ENCODE peak calls at places on chromosomes 13 and 19, in ten cellular contexts. X is adrenal gland; Q is CD8-positive, alpha-beta memory T cell; J is GM23248; M is psoas muscle; S is right cardiac atrium; U is Peyer's patch; R is heart right ventricle; H is GM23338; C is fibroblast of lung. T is an unnamed sample. For H3K4me1, the result is how much of the 10 kb centered on the place peaks cover.

GRCh38 chr19:20079487-20079886 is 1.7 kb downstream of the ZNF90 start:
- DNase-seq in X (no peak), Q (no peak), J (peak), M (no peak), S (peak), U (no peak), R (no peak), H (no peak), C (no peak), T (no peak)

GRCh38 chr19:35142531-35143230 is 374 bp upstream of the FXYD7 start:
- DNase-seq in X (peak), Q (peak), J (no peak), M (peak), S (peak), U (peak), R (no peak), H (peak), C (no peak), T (peak)

GRCh38 chr13:28705734-28706133 is 13.0 kb downstream of the SLC46A3 start:
- DNase-seq in X (no peak), Q (no peak), J (peak), M (no peak), S (no peak), U (no peak), R (no peak), H (no peak), C (no peak), T (no peak)

GRCh38 chr19:2240881-2241760 is 4.5 kb downstream of the SF3A2 start:
- DNase-seq in X (no peak), Q (no peak), J (peak), M (no peak), S (peak), U (no peak), R (no peak), H (no peak), C (no peak), T (no peak)

GRCh38 chr13:102825921-102826706 is 19.7 kb upstream of the ERCC5 start:
- DNase-seq in X (no peak), Q (no peak), J (peak), M (no peak), S (no peak), U (no peak), R (no peak), H (peak), C (peak), T (no peak)

GRCh38 chr13:19864339-19865309 is 1.2 kb upstream of the ZMYM5 start:
- DNase-seq in X (peak), Q (peak), J (peak), M (peak), S (peak), U (peak), R (peak), H (peak), C (peak), T (peak)

GRCh38 chr19:30968210-30968609 is 381.0 kb downstream of the TSHZ3 start:
- DNase-seq in X (no peak), Q (no peak), J (peak), M (no peak), S (no peak), U (no peak), R (no peak), H (peak), C (no peak), T (no peak)

GRCh38 chr19:45455707-45456499 is 11.9 kb upstream of the FOSB start:
- DNase-seq in X (peak), Q (peak), J (peak), M (peak), S (peak), U (peak), R (peak), H (peak), C (peak), T (peak)

GRCh38 chr13:74047925-74048324 is 86.3 kb downstream of the KLF12 start:
- DNase-seq in X (no peak), Q (no peak), J (peak), M (no peak), S (no peak), U (no peak), R (no peak), H (no peak), C (peak), T (no peak)

GRCh38 chr13:109778102-109778542 is 8.3 kb downstream of the IRS2 start:
- DNase-seq in X (no peak), Q (no peak), J (peak), M (no peak), S (no peak), U (no peak), R (no peak), H (no peak), C (peak), T (no peak)

GRCh38 chr13:31761951-31762350 is 22.6 kb downstream of the RXFP2 start:
- DNase-seq in X (no peak), Q (no peak), J (peak), M (no peak), S (no peak), U (no peak), R (no peak), H (no peak), C (peak), T (no peak)

GRCh38 chr19:23817519-23817918 is 58.8 kb upstream of the ZNF681 start:
- DNase-seq in X (peak), Q (peak), J (peak), M (no peak), S (no peak), U (no peak), R (no peak), H (peak), C (peak), T (peak)

GRCh38 chr13:111338841-111339240 is 18.4 kb downstream of the TEX29 start:
- DNase-seq in X (no peak), Q (no peak), J (no peak), M (no peak), S (no peak), U (no peak), R (peak), H (no peak), C (no peak), T (no peak)

GRCh38 chr13:89846890-89847585 is 1500.4 kb upstream of the MIR17HG start:
- DNase-seq in X (no peak), Q (no peak), J (peak), M (no peak), S (no peak), U (no peak), R (no peak), H (no peak), C (no peak), T (no peak)

GRCh38 chr13:46559272-46559805 is 6.4 kb downstream of the LRCH1 start:
- DNase-seq in X (no peak), Q (no peak), J (peak), M (no peak), S (no peak), U (no peak), R (no peak), H (no peak), C (peak), T (no peak)

GRCh38 chr19:1853295-1854031 is 5.2 kb upstream of the REXO1 start:
- DNase-seq in X (peak), Q (peak), J (peak), M (peak), S (peak), U (peak), R (peak), H (peak), C (peak), T (peak)

GRCh38 chr13:38167164-38167822 is 182.4 kb upstream of the UFM1 start:
- DNase-seq in X (no peak), Q (no peak), J (no peak), M (no peak), S (no peak), U (no peak), R (no peak), H (no peak), C (no peak), T (no peak)

GRCh38 chr13:64810701-64811258 is 2419.4 kb downstream of the PCDH9 start:
- DNase-seq in X (no peak), Q (no peak), J (peak), M (no peak), S (no peak), U (no peak), R (no peak), H (no peak), C (peak), T (no peak)

GRCh38 chr13:40101708-40102359 is 446.4 kb downstream of the COG6 start:
- DNase-seq in X (no peak), Q (no peak), J (no peak), M (no peak), S (no peak), U (no peak), R (no peak), H (no peak), C (no peak), T (no peak)

GRCh38 chr13:48859168-48860105 is 116.3 kb upstream of the FNDC3A start:
- DNase-seq in X (peak), Q (no peak), J (no peak), M (no peak), S (no peak), U (no peak), R (no peak), H (peak), C (no peak), T (no peak)

GRCh38 chr19:19410553-19411550 is 5.4 kb downstream of the GATAD2A start:
- DNase-seq in X (no peak), Q (no peak), J (peak), M (no peak), S (no peak), U (no peak), R (no peak), H (no peak), C (no peak), T (no peak)

GRCh38 chr13:92591117-92591516 is 635.5 kb upstream of the GPC6 start:
- DNase-seq in X (no peak), Q (no peak), J (no peak), M (no peak), S (no peak), U (no peak), R (no peak), H (no peak), C (no peak), T (no peak)

GRCh38 chr19:39941615-39942507 is 7.4 kb upstream of the FCGBP start:
- DNase-seq in X (no peak), Q (peak), J (no peak), M (no peak), S (no peak), U (no peak), R (peak), H (no peak), C (peak), T (peak)

GRCh38 chr13:52599037-52599852 is 43.0 kb upstream of the HNRNPA1L2 start:
- DNase-seq in X (no peak), Q (no peak), J (peak), M (no peak), S (peak), U (no peak), R (peak), H (no peak), C (peak), T (no peak)

GRCh38 chr13:112986470-112986869 is 17.5 kb downstream of the MCF2L start:
- DNase-seq in X (no peak), Q (no peak), J (no peak), M (no peak), S (peak), U (no peak), R (no peak), H (no peak), C (no peak), T (no peak)

GRCh38 chr19:35451278-35452096 is 3.4 kb downstream of the FFAR2 start:
- DNase-seq in X (no peak), Q (no peak), J (no peak), M (no peak), S (no peak), U (no peak), R (no peak), H (no peak), C (no peak), T (peak)

GRCh38 chr13:38819053-38819452 is 132.2 kb downstream of the FREM2 start:
- DNase-seq in X (no peak), Q (no peak), J (no peak), M (no peak), S (no peak), U (no peak), R (no peak), H (no peak), C (peak), T (no peak)

GRCh38 chr19:1465191-1466016 is 13.6 kb downstream of the C19orf25 start:
- DNase-seq in X (no peak), Q (no peak), J (no peak), M (peak), S (peak), U (peak), R (no peak), H (peak), C (no peak), T (no peak)

GRCh38 chr13:73421310-73421912 is 362.6 kb downstream of the KLF5 start:
- DNase-seq in X (no peak), Q (no peak), J (peak), M (no peak), S (no peak), U (no peak), R (no peak), H (no peak), C (peak), T (no peak)

GRCh38 chr13:21733475-21734311 is 62.8 kb downstream of the FGF9 start:
- DNase-seq in X (no peak), Q (no peak), J (no peak), M (no peak), S (no peak), U (no peak), R (no peak), H (peak), C (peak), T (no peak)

GRCh38 chr19:49113762-49114629 is at the start of gene LIN7B:
- DNase-seq in X (peak), Q (peak), J (peak), M (peak), S (peak), U (peak), R (peak), H (peak), C (peak), T (peak)

GRCh38 chr19:10929402-10929794 is 787 bp downstream of the TIMM29 start:
- DNase-seq in X (no peak), Q (no peak), J (peak), M (no peak), S (no peak), U (peak), R (no peak), H (peak), C (no peak), T (no peak)

DNA sequence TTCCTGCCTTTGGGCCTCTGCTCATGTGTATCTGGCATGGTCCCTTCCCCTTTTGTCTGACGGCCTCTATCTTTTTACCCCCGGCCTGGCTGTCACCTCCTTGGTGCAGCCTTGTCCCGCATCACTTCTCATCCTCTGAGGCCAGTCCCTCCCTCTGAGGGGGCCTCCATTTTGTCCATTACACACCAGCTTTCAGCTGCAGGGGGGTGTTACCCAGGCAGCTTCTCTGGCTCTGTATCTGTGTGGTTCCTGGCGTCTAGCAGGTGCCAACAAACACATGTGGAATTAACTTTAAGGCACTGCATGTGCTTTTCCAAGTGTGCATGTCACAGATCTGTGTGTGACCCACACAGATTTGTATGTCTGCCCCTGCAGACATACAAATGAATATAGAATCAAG is 52.4 kb downstream of the LYL1 start:
- DNase-seq in X (no peak), Q (no peak), J (peak), M (no peak), S (no peak), U (no peak), R (no peak), H (no peak), C (no peak), T (no peak)
- H3K4me1 ChIP-seq in X (under half), Q (under half), J (half or more), M (half or more), S (under half), U (half or more), R (half or more), H (under half), C (under half), T (under half)

GRCh38 chr19:3344608-3345598 is 21.5 kb upstream of the NFIC start:
- DNase-seq in X (no peak), Q (no peak), J (no peak), M (no peak), S (peak), U (no peak), R (no peak), H (no peak), C (no peak), T (no peak)

GRCh38 chr19:3340340-3340739 is 26.0 kb upstream of the NFIC start:
- DNase-seq in X (no peak), Q (no peak), J (no peak), M (no peak), S (no peak), U (no peak), R (no peak), H (no peak), C (no peak), T (no peak)

GRCh38 chr19:3338541-3339181 is 27.7 kb upstream of the NFIC start:
- DNase-seq in X (peak), Q (peak), J (no peak), M (no peak), S (peak), U (peak), R (no peak), H (no peak), C (no peak), T (peak)

GRCh38 chr19:3343619-3344502 is 22.5 kb upstream of the NFIC start:
- DNase-seq in X (peak), Q (peak), J (peak), M (peak), S (peak), U (no peak), R (peak), H (peak), C (peak), T (no peak)

DNA sequence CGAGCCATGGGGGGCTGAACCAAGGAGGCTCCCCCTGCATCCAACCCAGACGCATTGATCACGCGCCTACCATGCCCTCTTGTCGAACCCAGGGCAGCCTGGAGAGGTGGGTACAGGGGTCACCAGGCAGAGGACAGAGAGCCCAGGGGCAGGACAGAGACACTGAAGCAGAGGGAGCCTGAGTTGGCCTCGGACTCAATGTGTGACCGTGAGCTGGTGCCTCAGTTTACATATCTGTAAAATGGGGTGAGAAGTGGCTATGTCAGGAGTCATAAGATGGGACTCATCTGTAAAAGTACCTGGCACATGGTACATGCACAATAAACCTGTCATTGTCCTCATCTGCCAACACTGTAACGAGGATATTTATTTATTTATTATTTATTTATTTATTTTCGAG is 24.1 kb upstream of the NFIC start:
- DNase-seq in X (no peak), Q (no peak), J (no peak), M (no peak), S (no peak), U (no peak), R (no peak), H (no peak), C (no peak), T (no peak)
- H3K27ac ChIP-seq in X (peak), Q (no peak), J (no peak), M (no peak), S (no peak), U (no peak), R (no peak), H (no peak), C (no peak), T (no peak)

DNA sequence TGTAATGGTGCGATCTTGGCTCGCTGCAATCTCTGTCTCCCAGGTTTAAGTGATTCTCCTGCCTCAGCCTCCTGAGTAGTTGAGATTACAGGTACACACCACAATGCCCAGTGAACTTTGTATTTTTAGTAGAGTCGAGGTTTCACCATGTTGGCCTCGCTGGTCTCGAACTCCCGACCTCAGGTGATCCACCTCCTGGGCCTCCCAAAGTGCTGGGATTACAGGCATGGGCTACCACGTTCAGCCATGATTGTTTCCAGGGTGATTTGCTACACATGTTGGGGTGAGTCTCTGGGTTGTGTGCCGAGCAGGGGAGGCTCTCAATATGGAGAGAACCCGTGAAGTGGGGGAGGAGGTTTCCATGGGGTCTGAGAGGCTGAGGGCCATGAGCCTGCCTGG is 24.8 kb upstream of the CEACAM21 start:
- DNase-seq in X (no peak), Q (no peak), J (no peak), M (no peak), S (no peak), U (no peak), R (no peak), H (no peak), C (no peak), T (no peak)
- H3K4me3 ChIP-seq in X (no peak), Q (peak), J (no peak), M (no peak), S (no peak), U (peak), R (no peak), H (no peak), C (no peak), T (peak)

GRCh38 chr13:108733141-108733540 is 103.7 kb downstream of the MYO16 start:
- DNase-seq in X (no peak), Q (no peak), J (no peak), M (no peak), S (no peak), U (no peak), R (no peak), H (no peak), C (no peak), T (no peak)

DNA sequence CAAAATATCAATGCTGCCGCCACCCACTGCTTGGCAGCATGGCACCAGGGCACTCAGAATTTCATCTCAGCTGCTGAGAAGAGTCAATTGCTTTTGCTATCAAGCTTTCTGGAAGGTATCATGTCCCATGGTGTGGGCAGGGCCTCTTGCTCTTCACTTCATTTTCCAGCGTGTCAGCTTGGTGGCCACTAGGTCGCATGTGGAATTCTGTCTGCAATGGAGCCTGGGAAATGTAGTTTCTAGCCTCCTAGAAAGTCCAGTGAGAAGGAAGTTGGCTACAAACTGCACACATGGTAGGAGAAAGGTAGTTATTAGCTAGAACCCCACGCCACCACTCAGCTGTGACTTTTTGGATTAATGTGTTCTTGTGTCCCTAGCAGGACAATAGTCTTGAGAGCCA is 105.3 kb downstream of the MYO16 start:
- DNase-seq in X (no peak), Q (no peak), J (no peak), M (no peak), S (no peak), U (no peak), R (no peak), H (peak), C (no peak), T (no peak)
- H3K4me1 ChIP-seq in X (under half), Q (under half), J (under half), M (under half), S (under half), U (under half), R (under half), H (under half), C (under half), T (under half)

DNA sequence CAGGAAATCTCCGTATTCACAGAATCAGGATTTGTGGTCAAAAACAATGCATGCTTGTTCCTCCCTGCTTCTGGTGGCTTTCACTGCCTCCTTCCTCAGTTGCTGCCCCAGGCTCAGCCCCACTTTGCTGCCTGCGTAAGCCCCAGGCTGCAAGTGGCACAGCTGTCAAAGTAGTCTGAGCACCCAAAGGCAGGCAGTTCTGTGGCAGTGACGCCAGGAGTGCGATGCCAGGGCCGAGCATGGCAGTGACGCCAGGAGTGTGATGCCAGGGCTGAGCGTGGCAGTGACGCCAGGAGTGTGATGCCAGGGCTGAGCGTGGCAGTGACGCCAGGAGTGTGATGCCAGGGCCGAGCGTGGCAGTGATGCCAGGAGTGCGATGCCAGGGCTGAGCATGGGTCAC is 77.3 kb upstream of the GPR183 start:
- DNase-seq in X (no peak), Q (peak), J (no peak), M (no peak), S (no peak), U (no peak), R (no peak), H (no peak), C (no peak), T (peak)
- H3K27ac ChIP-seq in X (no peak), Q (no peak), J (no peak), M (no peak), S (no peak), U (peak), R (peak), H (no peak), C (no peak), T (peak)

DNA sequence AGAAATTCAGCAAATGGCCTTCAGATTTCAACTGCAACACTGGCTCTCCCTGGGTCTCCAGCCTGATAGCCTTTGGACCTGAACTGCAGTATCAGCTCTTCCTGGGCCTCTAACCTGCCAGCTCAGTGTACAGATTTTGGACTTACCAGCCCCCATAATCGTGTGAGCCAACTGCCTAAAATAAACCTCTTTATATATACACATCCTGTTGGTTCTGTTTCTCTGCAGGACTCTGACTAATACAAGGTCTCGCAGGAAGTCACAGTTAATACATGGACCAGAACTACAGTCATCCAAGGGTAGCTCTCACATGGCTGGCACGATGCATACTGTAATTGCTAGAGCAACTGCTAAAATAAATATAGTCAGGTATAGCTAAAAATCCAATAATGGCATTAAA is 85.1 kb downstream of the KATNAL1 start:
- DNase-seq in X (no peak), Q (no peak), J (peak), M (no peak), S (no peak), U (no peak), R (no peak), H (no peak), C (peak), T (no peak)
- H3K4me3 ChIP-seq in X (no peak), Q (no peak), J (no peak), M (no peak), S (no peak), U (no peak), R (no peak), H (no peak), C (no peak), T (no peak)